ENCODE peak calls at places on chromosomes 3 and 15, in seven cellular contexts. One of them, this sample, is unnamed.

GRCh38 chr15:77411614-77411976 is 8.3 kb downstream of the PEAK1 start:
- DNase-seq in OCI-LY7: no peak
- DNase-seq in MM.1S: no peak
- DNase-seq in SK-N-SH: no peak
- DNase-seq in neural progenitor cell: no peak
- DNase-seq in PC-3: no peak
- DNase-seq in HCT116: no peak
- DNase-seq in this sample: no peak

GRCh38 chr3:9067352-9067975 is 104.2 kb upstream of the RAD18 start:
- DNase-seq in OCI-LY7: peak; percentile 52
- DNase-seq in MM.1S: peak; percentile 46
- DNase-seq in SK-N-SH: peak; percentile 69
- DNase-seq in neural progenitor cell: peak; percentile 79
- DNase-seq in PC-3: peak; percentile 78
- DNase-seq in HCT116: peak; percentile 47
- DNase-seq in this sample: peak; percentile 66

GRCh38 chr3:133460809-133461208 is 61.0 kb downstream of the BFSP2 start:
- DNase-seq in OCI-LY7: peak; percentile 53
- DNase-seq in MM.1S: peak; percentile 80
- DNase-seq in SK-N-SH: no peak
- DNase-seq in neural progenitor cell: no peak
- DNase-seq in PC-3: no peak
- DNase-seq in HCT116: no peak
- DNase-seq in this sample: no peak

GRCh38 chr15:47820780-47821319 is 103.5 kb downstream of the SEMA6D start:
- DNase-seq in OCI-LY7: no peak
- DNase-seq in MM.1S: no peak
- DNase-seq in SK-N-SH: no peak
- DNase-seq in neural progenitor cell: no peak
- DNase-seq in PC-3: no peak
- DNase-seq in HCT116: no peak
- DNase-seq in this sample: no peak

GRCh38 chr3:134201201-134202130 is 49.2 kb downstream of the RYK start:
- DNase-seq in OCI-LY7: no peak
- DNase-seq in MM.1S: no peak
- DNase-seq in SK-N-SH: no peak
- DNase-seq in neural progenitor cell: no peak
- DNase-seq in PC-3: peak; percentile 86
- DNase-seq in HCT116: peak; percentile 85
- DNase-seq in this sample: no peak

GRCh38 chr3:13561376-13561775 is 12.5 kb downstream of the FBLN2 start:
- DNase-seq in OCI-LY7: no peak
- DNase-seq in MM.1S: no peak
- DNase-seq in SK-N-SH: no peak
- DNase-seq in neural progenitor cell: no peak
- DNase-seq in PC-3: no peak
- DNase-seq in HCT116: no peak
- DNase-seq in this sample: no peak

GRCh38 chr3:157533298-157533870 is 30.2 kb upstream of the VEPH1 start:
- DNase-seq in OCI-LY7: no peak
- DNase-seq in MM.1S: no peak
- DNase-seq in SK-N-SH: no peak
- DNase-seq in neural progenitor cell: no peak
- DNase-seq in PC-3: peak; percentile 83
- DNase-seq in HCT116: no peak
- DNase-seq in this sample: no peak

GRCh38 chr3:115301364-115301860 is 154.3 kb upstream of the ZBTB20 start:
- DNase-seq in OCI-LY7: no peak
- DNase-seq in MM.1S: no peak
- DNase-seq in SK-N-SH: no peak
- DNase-seq in neural progenitor cell: no peak
- DNase-seq in PC-3: no peak
- DNase-seq in HCT116: no peak
- DNase-seq in this sample: no peak

GRCh38 chr15:74399511-74400312 is 32.3 kb upstream of the CYP11A1 start:
- DNase-seq in OCI-LY7: peak; percentile 69
- DNase-seq in MM.1S: no peak
- DNase-seq in SK-N-SH: no peak
- DNase-seq in neural progenitor cell: no peak
- DNase-seq in PC-3: peak; percentile 76
- DNase-seq in HCT116: no peak
- DNase-seq in this sample: no peak

GRCh38 chr3:169750665-169751064 is 14.2 kb downstream of the TERC start:
- DNase-seq in OCI-LY7: no peak
- DNase-seq in MM.1S: no peak
- DNase-seq in SK-N-SH: no peak
- DNase-seq in neural progenitor cell: no peak
- DNase-seq in PC-3: no peak
- DNase-seq in HCT116: no peak
- DNase-seq in this sample: no peak

GRCh38 chr3:81790117-81790516 is 28.7 kb upstream of the GBE1 start:
- DNase-seq in OCI-LY7: no peak
- DNase-seq in MM.1S: no peak
- DNase-seq in SK-N-SH: no peak
- DNase-seq in neural progenitor cell: peak; percentile 59
- DNase-seq in PC-3: no peak
- DNase-seq in HCT116: no peak
- DNase-seq in this sample: no peak

GRCh38 chr3:126781406-126781805 is 77.4 kb downstream of the CHCHD6 start:
- DNase-seq in OCI-LY7: no peak
- DNase-seq in MM.1S: no peak
- DNase-seq in SK-N-SH: peak; percentile 48
- DNase-seq in neural progenitor cell: no peak
- DNase-seq in PC-3: no peak
- DNase-seq in HCT116: no peak
- DNase-seq in this sample: no peak

GRCh38 chr3:50365080-50365841 is 5.9 kb upstream of the TMEM115 start:
- DNase-seq in OCI-LY7: peak; percentile 95
- DNase-seq in MM.1S: peak; percentile 94
- DNase-seq in SK-N-SH: peak; percentile 90
- DNase-seq in neural progenitor cell: peak; percentile 88
- DNase-seq in PC-3: peak; percentile 82
- DNase-seq in HCT116: peak; percentile 70
- DNase-seq in this sample: peak; percentile 95

GRCh38 chr3:72379500-72380187 is 468.6 kb downstream of the SHQ1 start:
- DNase-seq in OCI-LY7: no peak
- DNase-seq in MM.1S: no peak
- DNase-seq in SK-N-SH: no peak
- DNase-seq in neural progenitor cell: peak; percentile 18
- DNase-seq in PC-3: no peak
- DNase-seq in HCT116: no peak
- DNase-seq in this sample: no peak

GRCh38 chr3:32391643-32392529 is at the start of gene CMTM7:
- DNase-seq in OCI-LY7: peak; percentile 68
- DNase-seq in MM.1S: peak; percentile 67
- DNase-seq in SK-N-SH: peak; percentile 90
- DNase-seq in neural progenitor cell: peak; percentile 79
- DNase-seq in PC-3: peak; percentile 89
- DNase-seq in HCT116: peak; percentile 37
- DNase-seq in this sample: peak; percentile 81
- TF ChIP-seq CTCF in OCI-LY7: no peak
- TF ChIP-seq CTCF in MM.1S: no peak
- TF ChIP-seq CTCF in SK-N-SH: no peak
- TF ChIP-seq CTCF in neural progenitor cell: no peak
- TF ChIP-seq CTCF in PC-3: no peak
- TF ChIP-seq CTCF in HCT116: no peak
- TF ChIP-seq CTCF in this sample: peak; percentile 6

GRCh38 chr15:21267231-21267630 is 173.1 kb downstream of the POTEB3 start:
- DNase-seq in OCI-LY7: no peak
- DNase-seq in MM.1S: peak; percentile 2
- DNase-seq in SK-N-SH: no peak
- DNase-seq in neural progenitor cell: no peak
- DNase-seq in PC-3: peak; percentile 1
- DNase-seq in HCT116: no peak
- DNase-seq in this sample: no peak
- H3K9me3 ChIP-seq in OCI-LY7: no peaks in the 10 kb centered on the region
- H3K9me3 ChIP-seq in MM.1S: no peaks in the 10 kb centered on the region
- H3K9me3 ChIP-seq in SK-N-SH: no peaks in the 10 kb centered on the region
- H3K9me3 ChIP-seq in neural progenitor cell: peaks cover 92% of the 10 kb centered on the region
- H3K9me3 ChIP-seq in PC-3: peaks cover 10% of the 10 kb centered on the region
- H3K9me3 ChIP-seq in HCT116: peaks cover 14% of the 10 kb centered on the region
- H3K9me3 ChIP-seq in this sample: peaks cover 44% of the 10 kb centered on the region

GRCh38 chr3:14789640-14790285 is 29.0 kb upstream of the FGD5 start:
- DNase-seq in OCI-LY7: no peak
- DNase-seq in MM.1S: no peak
- DNase-seq in SK-N-SH: no peak
- DNase-seq in neural progenitor cell: no peak
- DNase-seq in PC-3: no peak
- DNase-seq in HCT116: no peak
- DNase-seq in this sample: no peak
- TF ChIP-seq EZH2phosphoT487 in OCI-LY7: no peak
- TF ChIP-seq EZH2phosphoT487 in MM.1S: no peak
- TF ChIP-seq EZH2phosphoT487 in SK-N-SH: no peak
- TF ChIP-seq EZH2phosphoT487 in neural progenitor cell: no peak
- TF ChIP-seq EZH2phosphoT487 in PC-3: no peak
- TF ChIP-seq EZH2phosphoT487 in HCT116: no peak
- TF ChIP-seq EZH2phosphoT487 in this sample: no peak

GRCh38 chr3:153291052-153291689 is 129.1 kb downstream of the RAP2B start:
- DNase-seq in OCI-LY7: peak; percentile 58
- DNase-seq in MM.1S: peak; percentile 70
- DNase-seq in SK-N-SH: peak; percentile 25
- DNase-seq in neural progenitor cell: peak; percentile 12
- DNase-seq in PC-3: peak; percentile 69
- DNase-seq in HCT116: peak; percentile 44
- DNase-seq in this sample: peak; percentile 23
- TF ChIP-seq CTCF in OCI-LY7: peak; percentile 83
- TF ChIP-seq CTCF in MM.1S: peak; percentile 85
- TF ChIP-seq CTCF in SK-N-SH: peak; percentile 62
- TF ChIP-seq CTCF in neural progenitor cell: peak; percentile 36
- TF ChIP-seq CTCF in PC-3: peak; percentile 85
- TF ChIP-seq CTCF in HCT116: peak; percentile 57
- TF ChIP-seq CTCF in this sample: peak; percentile 48

GRCh38 chr15:25175033-25175788 is 220.4 kb downstream of the SNRPN start:
- DNase-seq in OCI-LY7: no peak
- DNase-seq in MM.1S: no peak
- DNase-seq in SK-N-SH: peak; percentile 2
- DNase-seq in neural progenitor cell: no peak
- DNase-seq in PC-3: no peak
- DNase-seq in HCT116: no peak
- DNase-seq in this sample: peak; percentile 1
- H3K9me3 ChIP-seq in OCI-LY7: no peaks in the 10 kb centered on the region
- H3K9me3 ChIP-seq in MM.1S: no peaks in the 10 kb centered on the region
- H3K9me3 ChIP-seq in SK-N-SH: no peaks in the 10 kb centered on the region
- H3K9me3 ChIP-seq in neural progenitor cell: no peaks in the 10 kb centered on the region
- H3K9me3 ChIP-seq in PC-3: peaks cover 5% of the 10 kb centered on the region
- H3K9me3 ChIP-seq in HCT116: peaks cover 30% of the 10 kb centered on the region
- H3K9me3 ChIP-seq in this sample: peaks cover 3% of the 10 kb centered on the region